ENCODE peak calls at places on chromosomes 13 and 19, in four cellular contexts. P is IMR-90, Q is mesendoderm, R is H1. X is an unnamed sample.

GRCh38 chr13:49183672-49184315 is 36.3 kb upstream of the MLNR start:
- DNase-seq in P (peak; percentile 17), Q (peak; percentile 26), R (no peak), X (no peak)

GRCh38 chr19:48543121-48543710 is 8.8 kb upstream of the SULT2B1 start:
- DNase-seq in P (peak; percentile 65), Q (peak; percentile 50), R (no peak), X (peak; percentile 50)

GRCh38 chr13:111480976-111481375 is 160.5 kb downstream of the TEX29 start:
- DNase-seq in P (no peak), Q (no peak), R (no peak), X (no peak)

GRCh38 chr13:78700121-78700910 is 41.4 kb upstream of the OBI1 start:
- DNase-seq in P (peak; percentile 31), Q (no peak), R (no peak), X (no peak)

GRCh38 chr19:11338569-11339253 is 746 bp downstream of the RAB3D start:
- DNase-seq in P (no peak), Q (no peak), R (no peak), X (no peak)

GRCh38 chr13:79096099-79096498 is 310.0 kb downstream of the RBM26 start:
- DNase-seq in P (no peak), Q (peak; percentile 28), R (no peak), X (no peak)

GRCh38 chr13:99467764-99468163 is 33.5 kb upstream of the TM9SF2 start:
- DNase-seq in P (peak; percentile 77), Q (no peak), R (no peak), X (no peak)

GRCh38 chr13:73913043-73913740 is 221.0 kb downstream of the KLF12 start:
- DNase-seq in P (peak; percentile 59), Q (peak; percentile 76), R (no peak), X (no peak)

GRCh38 chr13:32026619-32027018 is 5.0 kb upstream of the FRY start:
- DNase-seq in P (no peak), Q (no peak), R (no peak), X (no peak)

GRCh38 chr13:52723181-52723580 is 16.4 kb downstream of the CNMD start:
- DNase-seq in P (no peak), Q (no peak), R (no peak), X (no peak)

GRCh38 chr13:92355213-92355612 is 871.4 kb upstream of the GPC6 start:
- DNase-seq in P (peak; percentile 5), Q (peak; percentile 74), R (no peak), X (peak; percentile 43)

GRCh38 chr13:67353891-67354459 is 123.8 kb upstream of the PCDH9 start:
- DNase-seq in P (peak; percentile 27), Q (no peak), R (no peak), X (no peak)

GRCh38 chr13:44763604-44764311 is 187.6 kb upstream of the TSC22D1 start:
- DNase-seq in P (no peak), Q (no peak), R (no peak), X (no peak)

GRCh38 chr19:55958356-55958755 is 10.7 kb downstream of the NLRP8 start:
- DNase-seq in P (no peak), Q (no peak), R (no peak), X (no peak)

GRCh38 chr13:110194456-110194855 is 112.5 kb downstream of the COL4A1 start:
- DNase-seq in P (no peak), Q (no peak), R (no peak), X (no peak)

GRCh38 chr13:26571518-26571917 is 14.0 kb downstream of the WASF3 start:
- DNase-seq in P (no peak), Q (no peak), R (no peak), X (no peak)

GRCh38 chr13:32638739-32639138 is 52.5 kb downstream of the PDS5B start:
- DNase-seq in P (no peak), Q (no peak), R (no peak), X (no peak)

GRCh38 chr13:47256618-47257017 is 359.8 kb upstream of the HTR2A start:
- DNase-seq in P (peak; percentile 93), Q (no peak), R (no peak), X (no peak)

GRCh38 chr13:90400372-90400771 is 947.1 kb upstream of the MIR17HG start:
- DNase-seq in P (no peak), Q (no peak), R (no peak), X (no peak)

GRCh38 chr19:54388001-54388802 is 23.5 kb upstream of the LAIR1 start:
- DNase-seq in P (no peak), Q (no peak), R (no peak), X (no peak)

GRCh38 chr19:5447700-5448311 is 7.4 kb upstream of the ZNRF4 start:
- DNase-seq in P (no peak), Q (peak; percentile 48), R (no peak), X (no peak)

GRCh38 chr13:89568746-89569145 is 1778.7 kb upstream of the MIR17HG start:
- DNase-seq in P (no peak), Q (peak; percentile 36), R (no peak), X (no peak)

GRCh38 chr19:35436477-35437141 is 11.4 kb upstream of the FFAR2 start:
- DNase-seq in P (no peak), Q (no peak), R (no peak), X (no peak)

GRCh38 chr13:28316841-28317240 is 178.1 kb downstream of the FLT1 start:
- DNase-seq in P (no peak), Q (no peak), R (no peak), X (no peak)

GRCh38 chr19:16586477-16586871 is 14.3 kb upstream of the SLC35E1 start:
- DNase-seq in P (no peak), Q (no peak), R (no peak), X (no peak)

GRCh38 chr13:99256709-99257108 is 1.5 kb downstream of the GPR18 start:
- DNase-seq in P (peak; percentile 58), Q (no peak), R (no peak), X (no peak)

GRCh38 chr13:70623260-70623659 is 515.0 kb upstream of the KLHL1 start:
- DNase-seq in P (peak; percentile 0), Q (no peak), R (no peak), X (no peak)

GRCh38 chr19:18807861-18808331 is 16.8 kb upstream of the COMP start:
- DNase-seq in P (no peak), Q (no peak), R (no peak), X (no peak)

GRCh38 chr19:47124937-47125668 is 5.5 kb upstream of the SAE1 start:
- DNase-seq in P (peak; percentile 78), Q (peak; percentile 93), R (no peak), X (peak; percentile 69)

GRCh38 chr13:29908411-29908810 is 58.0 kb upstream of the UBL3 start:
- DNase-seq in P (peak; percentile 80), Q (no peak), R (no peak), X (no peak)

GRCh38 chr19:38362076-38362945 is 12.1 kb upstream of the PSMD8 start:
- DNase-seq in P (peak; percentile 49), Q (peak; percentile 91), R (peak; percentile 71), X (peak; percentile 96)

GRCh38 chr19:50890422-50891252 is 17.4 kb downstream of the KLK2 start:
- DNase-seq in P (peak; percentile 15), Q (no peak), R (no peak), X (no peak)

GRCh38 chr13:107585466-107585865 is 629.9 kb downstream of the LIG4 start:
- DNase-seq in P (peak; percentile 46), Q (no peak), R (no peak), X (no peak)
- H3K56ac ChIP-seq in P (no peak overlapping the region), Q (no peak overlapping the region), R (no peak overlapping the region), X (no peak overlapping the region)

GRCh38 chr19:32630338-32630737 is 44.6 kb downstream of the ANKRD27 start:
- DNase-seq in P (no peak), Q (peak; percentile 4), R (no peak), X (peak; percentile 41)

GRCh38 chr19:32626969-32627368 is 46.0 kb downstream of the PDCD5 start:
- DNase-seq in P (no peak), Q (no peak), R (no peak), X (no peak)

GRCh38 chr19:32627714-32628253 is 46.8 kb downstream of the PDCD5 start:
- DNase-seq in P (no peak), Q (no peak), R (no peak), X (no peak)

DNA sequence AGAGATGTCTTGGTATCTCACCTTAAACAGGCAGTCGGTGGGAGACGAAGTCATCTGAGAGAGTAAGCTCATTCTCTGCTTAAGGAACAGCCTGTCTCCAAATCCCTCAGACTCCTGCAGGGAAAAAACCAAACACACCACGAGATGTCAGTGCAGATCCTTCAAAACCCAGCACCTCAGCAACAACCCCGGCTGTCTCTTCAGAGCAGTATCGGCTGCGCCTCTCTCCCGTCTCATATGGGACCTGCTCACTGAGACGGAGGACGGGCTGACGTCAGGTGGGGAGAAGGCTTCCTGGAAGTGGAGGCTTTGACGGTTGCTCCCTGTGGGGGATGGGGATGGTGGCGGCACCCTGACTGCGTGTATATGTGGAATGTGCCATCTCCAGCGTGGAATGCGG is 43.6 kb downstream of the ANKRD27 start:
- DNase-seq in P (no peak), Q (no peak), R (no peak), X (no peak)
- H3K56ac ChIP-seq in P (no peak overlapping the region), Q (no peak overlapping the region), R (no peak overlapping the region), X (no peak overlapping the region)

DNA sequence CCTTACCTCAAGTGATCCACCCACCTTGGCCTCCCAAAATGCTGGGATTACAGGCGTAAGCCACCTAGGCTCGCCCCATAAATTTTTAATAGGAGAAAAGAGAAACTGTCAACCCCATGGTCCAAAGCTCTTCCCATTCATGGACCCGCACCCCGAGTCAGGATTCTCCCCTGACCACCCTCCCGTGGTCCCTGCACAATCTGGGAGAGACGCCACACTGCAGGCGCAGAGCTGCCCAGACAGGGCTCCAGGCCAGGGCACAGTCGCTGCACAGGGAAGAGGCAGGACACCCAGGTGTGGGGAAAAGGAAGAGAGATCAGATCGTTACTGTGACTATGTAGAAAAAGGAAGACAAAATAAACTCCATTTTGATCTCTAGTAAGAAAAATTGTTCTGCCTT is 54.5 kb downstream of the ZNF93 start:
- DNase-seq in P (no peak), Q (no peak), R (no peak), X (no peak)
- H3K56ac ChIP-seq in P (no peak overlapping the region), Q (no peak overlapping the region), R (no peak overlapping the region), X (no peak overlapping the region)

GRCh38 chr13:51524312-51524711 is 60.0 kb upstream of the WDFY2 start:
- DNase-seq in P (peak; percentile 44), Q (peak; percentile 40), R (no peak), X (no peak)
- H3K56ac ChIP-seq in P (peak overlapping the region; percentile 41), Q (no peak overlapping the region), R (no peak overlapping the region), X (no peak overlapping the region)

GRCh38 chr19:2111886-2112285 is 15.2 kb downstream of the IZUMO4 start:
- DNase-seq in P (no peak), Q (no peak), R (no peak), X (no peak)

GRCh38 chr19:2108251-2109016 is 11.7 kb downstream of the IZUMO4 start:
- DNase-seq in P (no peak), Q (no peak), R (no peak), X (no peak)

GRCh38 chr19:2111425-2111824 is 14.7 kb downstream of the IZUMO4 start:
- DNase-seq in P (no peak), Q (no peak), R (no peak), X (no peak)

GRCh38 chr19:2110822-2111221 is 14.1 kb downstream of the IZUMO4 start:
- DNase-seq in P (no peak), Q (peak; percentile 33), R (no peak), X (no peak)

DNA sequence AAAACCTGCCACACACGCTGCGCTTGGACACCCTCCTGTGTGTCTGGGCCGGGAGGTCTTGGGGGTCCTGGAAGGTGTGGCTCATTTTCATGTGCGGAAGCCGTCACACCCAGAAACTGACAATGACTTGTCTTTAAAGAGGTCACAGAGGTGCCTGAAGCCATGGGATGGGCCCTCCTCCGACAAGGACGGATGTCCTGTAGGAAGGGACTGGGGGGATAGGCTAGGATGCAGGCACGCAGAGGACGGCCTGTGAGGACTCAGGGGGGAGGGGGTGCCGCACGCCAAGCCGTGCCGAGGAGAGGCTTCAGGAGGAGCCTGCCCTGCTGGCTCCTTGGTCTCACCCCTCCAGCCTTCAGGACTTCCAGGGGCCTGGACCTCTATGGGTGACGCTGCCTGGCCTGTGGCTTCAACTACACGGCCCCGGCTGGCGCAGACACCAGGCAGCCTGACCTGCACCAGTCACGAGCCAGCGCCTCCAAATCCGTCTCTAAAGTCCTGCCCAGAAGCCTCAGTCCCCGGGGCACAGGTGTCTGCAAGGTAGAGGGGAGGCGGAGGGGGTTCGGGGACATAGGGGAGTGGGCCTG is 12.7 kb downstream of the IZUMO4 start:
- DNase-seq in P (no peak), Q (no peak), R (no peak), X (no peak)
- H3K56ac ChIP-seq in P (no peak overlapping the region), Q (no peak overlapping the region), R (no peak overlapping the region), X (no peak overlapping the region)

X was measured in H9.